ENCODE peak calls at places on chromosome 1, in five cellular contexts. K, Q, N, H and B are unnamed samples.

GRCh38 chr1:221919743-221920142 is 177.9 kb upstream of the DUSP10 start:
- DNase-seq in Q (no peak), K (no peak), N (no peak), H (no peak), B (no peak)

GRCh38 chr1:155012052-155012546 is 9.5 kb downstream of the ZBTB7B start:
- DNase-seq in H (peak), N (peak), K (no peak), Q (no peak), B (peak)

GRCh38 chr1:234214911-234215892 is 158.1 kb upstream of the COA6 start:
- DNase-seq in H (no peak), K (peak), Q (no peak), N (no peak), B (no peak)

GRCh38 chr1:19608232-19608631 is 35.9 kb upstream of the NBL1 start:
- DNase-seq in N (no peak), K (no peak), H (no peak), Q (no peak), B (no peak)

GRCh38 chr1:193184776-193185175 is 1.6 kb downstream of the B3GALT2 start:
- DNase-seq in H (no peak), K (no peak), N (no peak), Q (no peak), B (no peak)

GRCh38 chr1:157405662-157406061 is 146.7 kb downstream of the FCRL5 start:
- DNase-seq in N (no peak), K (no peak), H (no peak), Q (no peak), B (no peak)

GRCh38 chr1:30933874-30934252 is 25.3 kb upstream of the SDC3 start:
- DNase-seq in Q (no peak), H (no peak), N (no peak), K (peak), B (peak)

GRCh38 chr1:154329152-154329521 is 3.8 kb downstream of the ATP8B2 start:
- DNase-seq in N (no peak), H (no peak), K (no peak), Q (no peak), B (no peak)

GRCh38 chr1:168386949-168387586 is 106.4 kb downstream of the TBX19 start:
- DNase-seq in N (no peak), H (peak), K (peak), Q (no peak), B (no peak)

GRCh38 chr1:175206687-175207086 is 14.1 kb upstream of the KIAA0040 start:
- DNase-seq in N (no peak), K (peak), H (no peak), Q (no peak), B (no peak)

GRCh38 chr1:3503525-3503886 is 49.0 kb downstream of the ARHGEF16 start:
- DNase-seq in K (no peak), N (no peak), H (no peak), Q (no peak), B (no peak)

GRCh38 chr1:52697795-52698674 is at the start of gene COA7:
- DNase-seq in N (peak), H (peak), K (peak), Q (peak), B (peak)

GRCh38 chr1:92987462-92987861 is 26.2 kb upstream of the DIPK1A start:
- DNase-seq in H (no peak), Q (no peak), K (no peak), N (no peak), B (no peak)

GRCh38 chr1:60055336-60055735 is 18.2 kb downstream of the C1orf87 start:
- DNase-seq in K (peak), H (no peak), N (no peak), Q (no peak), B (no peak)

GRCh38 chr1:174197088-174197487 is 37.8 kb downstream of the RABGAP1L start:
- DNase-seq in Q (no peak), K (no peak), N (no peak), H (no peak), B (no peak)

GRCh38 chr1:118136511-118136937 is 48.5 kb downstream of the SPAG17 start:
- DNase-seq in Q (no peak), K (peak), N (peak), H (peak), B (peak)

GRCh38 chr1:228088586-228089498 is 6.3 kb downstream of the ARF1 start:
- DNase-seq in H (no peak), N (no peak), Q (no peak), K (no peak), B (no peak)

GRCh38 chr1:162541619-162542141 is 19.8 kb upstream of the UAP1 start:
- DNase-seq in K (peak), Q (no peak), H (peak), N (peak), B (peak)

GRCh38 chr1:243497939-243498681 is 242.3 kb downstream of the SDCCAG8 start:
- DNase-seq in H (no peak), N (no peak), Q (no peak), K (no peak), B (no peak)

GRCh38 chr1:31811605-31812004 is 4.2 kb downstream of the SPOCD1 start:
- DNase-seq in Q (no peak), N (no peak), H (no peak), K (no peak), B (peak)

GRCh38 chr1:117760069-117760468 is 154.2 kb downstream of the TENT5C start:
- DNase-seq in N (no peak), H (no peak), K (peak), Q (no peak), B (no peak)

GRCh38 chr1:64898107-64898861 is 68.1 kb downstream of the JAK1 start:
- DNase-seq in Q (peak), H (peak), K (peak), N (peak), B (peak)

GRCh38 chr1:218478336-218478735 is 133.2 kb downstream of the TGFB2 start:
- DNase-seq in H (no peak), Q (no peak), K (no peak), N (no peak), B (no peak)

GRCh38 chr1:245516178-245516829 is 361.5 kb downstream of the KIF26B start:
- DNase-seq in H (no peak), N (no peak), Q (no peak), K (no peak), B (peak)

GRCh38 chr1:27010226-27010994 is 2.2 kb downstream of the TENT5B start:
- DNase-seq in N (no peak), K (no peak), Q (no peak), H (no peak), B (no peak)

GRCh38 chr1:203600782-203601513 is 25.7 kb upstream of the ATP2B4 start:
- DNase-seq in N (peak), Q (no peak), K (no peak), H (no peak), B (no peak)

GRCh38 chr1:56315293-56315942 is 263.9 kb downstream of the PLPP3 start:
- DNase-seq in H (no peak), Q (no peak), K (no peak), N (no peak), B (no peak)

GRCh38 chr1:40162791-40163441 is 1.7 kb downstream of the RLF start:
- DNase-seq in N (no peak), Q (no peak), K (peak), H (no peak), B (no peak)

GRCh38 chr1:222347627-222348026 is 200.3 kb downstream of the HHIPL2 start:
- DNase-seq in N (no peak), K (no peak), Q (no peak), H (no peak), B (no peak)

GRCh38 chr1:31795801-31796621 is 19.8 kb downstream of the SPOCD1 start:
- DNase-seq in H (peak), K (no peak), N (peak), Q (no peak), B (peak)

DNA sequence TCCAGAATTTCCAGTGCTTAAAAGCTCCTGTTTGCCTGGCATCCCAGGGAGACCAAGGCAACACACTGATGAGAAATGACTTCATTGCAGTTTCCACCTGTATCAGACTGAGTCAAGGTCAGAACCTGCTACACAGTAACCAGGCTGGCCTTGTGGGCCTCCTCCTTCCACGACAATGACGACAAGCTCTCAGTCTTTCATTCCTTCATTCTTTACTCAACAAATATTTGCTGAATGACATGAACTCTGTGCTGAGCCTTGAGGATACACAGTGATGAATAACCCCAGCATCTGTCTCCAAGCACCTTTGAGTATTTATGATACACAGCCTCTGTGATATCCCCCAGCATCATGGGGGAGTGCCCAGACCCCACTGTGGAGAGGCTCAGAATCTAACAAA is 8.9 kb upstream of the LCE5A start:
- DNase-seq in Q (peak), H (no peak), N (no peak), K (peak), B (no peak)
- H3K4me3 ChIP-seq in Q (no peak), H (no peak), N (no peak), K (no peak), B (no peak)

DNA sequence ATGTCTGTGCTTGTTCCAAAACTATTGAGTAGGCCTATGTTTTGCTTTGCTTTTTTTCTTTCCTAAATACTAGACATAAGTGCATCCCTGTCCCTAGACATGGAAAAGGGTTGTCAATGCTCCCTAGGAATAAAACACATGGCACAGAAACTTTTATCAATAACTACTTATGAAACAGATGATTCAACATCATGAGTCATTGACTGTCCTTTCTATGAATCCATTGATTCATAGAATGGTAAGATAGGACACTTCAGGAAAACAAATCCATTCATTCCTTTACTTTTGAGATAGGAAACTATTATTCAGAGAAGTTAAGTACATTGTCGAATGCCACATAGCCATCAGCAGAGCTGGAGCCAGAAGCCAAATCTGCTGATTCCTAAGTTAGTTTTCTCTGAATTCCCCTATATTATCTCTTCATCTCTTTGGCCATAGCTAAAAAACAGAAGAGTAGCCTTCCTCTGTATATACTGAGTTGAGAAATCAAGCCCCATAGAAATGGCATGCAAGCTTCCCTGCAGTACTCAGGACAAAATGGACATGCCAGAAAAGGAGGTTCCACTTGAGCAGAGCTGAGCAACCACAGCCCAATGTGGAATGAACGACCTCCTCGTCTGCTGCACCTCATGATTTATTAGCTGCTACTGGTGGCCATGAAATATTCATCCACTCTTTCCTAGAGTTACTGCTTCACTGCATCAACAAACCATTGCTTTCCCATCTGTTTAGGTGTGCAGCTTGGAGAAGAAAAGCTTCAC is 147.7 kb downstream of the TSEN15 start:
- DNase-seq in N (no peak), Q (no peak), H (no peak), K (peak), B (peak)
- H3K4me3 ChIP-seq in N (no peak), Q (no peak), H (no peak), K (no peak), B (no peak)

GRCh38 chr1:184504695-184505338 is 118.0 kb downstream of the C1orf21 start:
- DNase-seq in K (no peak), N (no peak), Q (no peak), H (no peak), B (no peak)
- H3K4me3 ChIP-seq in K (no peak), N (no peak), Q (no peak), H (no peak), B (no peak)

DNA sequence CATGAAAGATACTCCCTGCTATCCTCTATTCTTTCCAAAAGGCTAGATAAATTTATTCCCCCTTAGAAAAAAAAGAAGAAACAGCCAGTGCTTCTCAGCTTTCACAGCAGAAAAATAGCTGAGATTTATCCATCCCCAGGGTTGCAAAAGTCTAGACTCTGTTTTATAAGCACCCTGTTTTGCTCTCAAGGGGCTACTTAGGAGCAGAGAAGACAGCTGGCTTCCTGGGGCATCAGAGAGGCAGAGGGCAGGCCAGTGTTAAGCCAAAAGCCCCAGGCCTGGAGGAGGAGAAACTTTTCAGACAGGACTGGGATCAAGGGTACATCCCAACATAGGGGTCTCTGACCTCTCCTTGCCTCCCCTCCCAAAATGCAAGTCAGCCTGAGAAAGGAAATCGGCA is 3.9 kb downstream of the LAMB3 start:
- DNase-seq in Q (no peak), N (no peak), K (peak), H (no peak), B (no peak)
- H3K4me3 ChIP-seq in Q (no peak), N (no peak), K (peak), H (no peak), B (no peak)

GRCh38 chr1:205240569-205240968 is 12.8 kb downstream of the TMCC2 start:
- DNase-seq in N (no peak), Q (no peak), K (no peak), H (no peak), B (no peak)

GRCh38 chr1:205241366-205242030 is 13.8 kb downstream of the TMCC2 start:
- DNase-seq in N (no peak), Q (no peak), H (no peak), K (no peak), B (no peak)

GRCh38 chr1:205237526-205238484 is 10.1 kb downstream of the TMCC2 start:
- DNase-seq in Q (no peak), K (no peak), H (no peak), N (no peak), B (no peak)

GRCh38 chr1:205240118-205240517 is 12.4 kb downstream of the TMCC2 start:
- DNase-seq in K (no peak), H (no peak), N (no peak), Q (no peak), B (no peak)

GRCh38 chr1:205239078-205239477 is 11.3 kb downstream of the TMCC2 start:
- DNase-seq in H (no peak), N (no peak), K (no peak), Q (no peak), B (no peak)
- H3K4me3 ChIP-seq in H (no peak), N (no peak), K (no peak), Q (no peak), B (no peak)